ENCODE peak calls at places on chromosome 17, in eight cellular contexts. One of them, this sample, is unnamed.

GRCh38 chr17:35479271-35479670 is 30.7 kb upstream of the SLFN13 start:
- DNase-seq in mesendoderm: no peak
- DNase-seq in sigmoid colon: no peak
- DNase-seq in MM.1S: no peak
- DNase-seq in OCI-LY7: no peak
- DNase-seq in heart right ventricle: no peak
- DNase-seq in esophagus squamous epithelium: no peak
- DNase-seq in breast epithelium: no peak
- DNase-seq in this sample: no peak

GRCh38 chr17:46770818-46771600 is 47.5 kb downstream of the WNT3 start:
- DNase-seq in mesendoderm: peak; percentile 76
- DNase-seq in sigmoid colon: no peak
- DNase-seq in MM.1S: no peak
- DNase-seq in OCI-LY7: peak; percentile 31
- DNase-seq in heart right ventricle: no peak
- DNase-seq in esophagus squamous epithelium: no peak
- DNase-seq in breast epithelium: no peak
- DNase-seq in this sample: no peak

GRCh38 chr17:78010759-78011158 is 52.3 kb downstream of the TNRC6C start:
- DNase-seq in mesendoderm: no peak
- DNase-seq in sigmoid colon: no peak
- DNase-seq in MM.1S: no peak
- DNase-seq in OCI-LY7: no peak
- DNase-seq in heart right ventricle: no peak
- DNase-seq in esophagus squamous epithelium: no peak
- DNase-seq in breast epithelium: no peak
- DNase-seq in this sample: no peak

GRCh38 chr17:75059369-75060345 is 12.6 kb downstream of the KCTD2 start:
- DNase-seq in mesendoderm: peak; percentile 55
- DNase-seq in sigmoid colon: peak; percentile 82
- DNase-seq in MM.1S: no peak
- DNase-seq in OCI-LY7: peak; percentile 42
- DNase-seq in heart right ventricle: peak; percentile 55
- DNase-seq in esophagus squamous epithelium: no peak
- DNase-seq in breast epithelium: no peak
- DNase-seq in this sample: no peak

GRCh38 chr17:78640700-78641099 is 63.5 kb upstream of the DNAH17 start:
- DNase-seq in mesendoderm: no peak
- DNase-seq in sigmoid colon: no peak
- DNase-seq in MM.1S: no peak
- DNase-seq in OCI-LY7: no peak
- DNase-seq in heart right ventricle: no peak
- DNase-seq in esophagus squamous epithelium: no peak
- DNase-seq in breast epithelium: no peak
- DNase-seq in this sample: no peak

GRCh38 chr17:51351890-51352289 is 91.5 kb downstream of the UTP18 start:
- DNase-seq in mesendoderm: no peak
- DNase-seq in sigmoid colon: no peak
- DNase-seq in MM.1S: no peak
- DNase-seq in OCI-LY7: no peak
- DNase-seq in heart right ventricle: no peak
- DNase-seq in esophagus squamous epithelium: no peak
- DNase-seq in breast epithelium: no peak
- DNase-seq in this sample: no peak

GRCh38 chr17:73196500-73196899 is 3.6 kb downstream of the COG1 start:
- DNase-seq in mesendoderm: peak; percentile 71
- DNase-seq in sigmoid colon: peak; percentile 69
- DNase-seq in MM.1S: no peak
- DNase-seq in OCI-LY7: no peak
- DNase-seq in heart right ventricle: no peak
- DNase-seq in esophagus squamous epithelium: no peak
- DNase-seq in breast epithelium: no peak
- DNase-seq in this sample: no peak

GRCh38 chr17:8946476-8946875 is 19.0 kb downstream of the PIK3R5 start:
- DNase-seq in mesendoderm: no peak
- DNase-seq in sigmoid colon: no peak
- DNase-seq in MM.1S: no peak
- DNase-seq in OCI-LY7: no peak
- DNase-seq in heart right ventricle: no peak
- DNase-seq in esophagus squamous epithelium: no peak
- DNase-seq in breast epithelium: no peak
- DNase-seq in this sample: no peak

GRCh38 chr17:13931752-13932477 is 137.4 kb upstream of the COX10 start:
- DNase-seq in mesendoderm: peak; percentile 87
- DNase-seq in sigmoid colon: peak; percentile 88
- DNase-seq in MM.1S: no peak
- DNase-seq in OCI-LY7: peak; percentile 7
- DNase-seq in heart right ventricle: peak; percentile 67
- DNase-seq in esophagus squamous epithelium: peak; percentile 16
- DNase-seq in breast epithelium: peak; percentile 35
- DNase-seq in this sample: peak; percentile 43

GRCh38 chr17:53490447-53490968 is 332.2 kb upstream of the KIF2B start:
- DNase-seq in mesendoderm: no peak
- DNase-seq in sigmoid colon: no peak
- DNase-seq in MM.1S: no peak
- DNase-seq in OCI-LY7: no peak
- DNase-seq in heart right ventricle: no peak
- DNase-seq in esophagus squamous epithelium: no peak
- DNase-seq in breast epithelium: no peak
- DNase-seq in this sample: no peak

GRCh38 chr17:72119963-72120877 is 600 bp upstream of the SOX9 start:
- DNase-seq in mesendoderm: peak; percentile 82
- DNase-seq in sigmoid colon: peak; percentile 68
- DNase-seq in MM.1S: peak; percentile 37
- DNase-seq in OCI-LY7: no peak
- DNase-seq in heart right ventricle: peak; percentile 19
- DNase-seq in esophagus squamous epithelium: no peak
- DNase-seq in breast epithelium: peak; percentile 51
- DNase-seq in this sample: no peak

GRCh38 chr17:7323731-7324437 is 5.3 kb downstream of the NEURL4 start:
- DNase-seq in mesendoderm: peak; percentile 68
- DNase-seq in sigmoid colon: peak; percentile 71
- DNase-seq in MM.1S: no peak
- DNase-seq in OCI-LY7: peak; percentile 45
- DNase-seq in heart right ventricle: no peak
- DNase-seq in esophagus squamous epithelium: no peak
- DNase-seq in breast epithelium: no peak
- DNase-seq in this sample: no peak

GRCh38 chr17:73304971-73305786 is 6.6 kb downstream of the CDC42EP4 start:
- DNase-seq in mesendoderm: peak; percentile 87
- DNase-seq in sigmoid colon: peak; percentile 84
- DNase-seq in MM.1S: no peak
- DNase-seq in OCI-LY7: no peak
- DNase-seq in heart right ventricle: peak; percentile 86
- DNase-seq in esophagus squamous epithelium: no peak
- DNase-seq in breast epithelium: no peak
- DNase-seq in this sample: peak; percentile 92

GRCh38 chr17:59840329-59840907 is 52.3 kb downstream of the TUBD1 start:
- DNase-seq in mesendoderm: peak; percentile 49
- DNase-seq in sigmoid colon: no peak
- DNase-seq in MM.1S: no peak
- DNase-seq in OCI-LY7: no peak
- DNase-seq in heart right ventricle: no peak
- DNase-seq in esophagus squamous epithelium: no peak
- DNase-seq in breast epithelium: no peak
- DNase-seq in this sample: no peak

GRCh38 chr17:68459030-68459376 is 1.7 kb upstream of the WIPI1 start:
- DNase-seq in mesendoderm: no peak
- DNase-seq in sigmoid colon: no peak
- DNase-seq in MM.1S: peak; percentile 66
- DNase-seq in OCI-LY7: peak; percentile 47
- DNase-seq in heart right ventricle: no peak
- DNase-seq in esophagus squamous epithelium: no peak
- DNase-seq in breast epithelium: no peak
- DNase-seq in this sample: no peak

GRCh38 chr17:64319531-64319930 is 56.5 kb upstream of the TEX2 start:
- DNase-seq in mesendoderm: no peak
- DNase-seq in sigmoid colon: no peak
- DNase-seq in MM.1S: no peak
- DNase-seq in OCI-LY7: no peak
- DNase-seq in heart right ventricle: no peak
- DNase-seq in esophagus squamous epithelium: no peak
- DNase-seq in breast epithelium: no peak
- DNase-seq in this sample: no peak

GRCh38 chr17:40699880-40700279 is 3.7 kb downstream of the KRT24 start:
- DNase-seq in mesendoderm: no peak
- DNase-seq in sigmoid colon: no peak
- DNase-seq in MM.1S: no peak
- DNase-seq in OCI-LY7: no peak
- DNase-seq in heart right ventricle: no peak
- DNase-seq in esophagus squamous epithelium: no peak
- DNase-seq in breast epithelium: no peak
- DNase-seq in this sample: no peak

GRCh38 chr17:58328195-58329034 is at the start of gene TSPOAP1:
- DNase-seq in mesendoderm: peak; percentile 65
- DNase-seq in sigmoid colon: no peak
- DNase-seq in MM.1S: peak; percentile 79
- DNase-seq in OCI-LY7: peak; percentile 89
- DNase-seq in heart right ventricle: no peak
- DNase-seq in esophagus squamous epithelium: no peak
- DNase-seq in breast epithelium: no peak
- DNase-seq in this sample: no peak

GRCh38 chr17:54537656-54538055 is 363.0 kb upstream of the TOM1L1 start:
- DNase-seq in mesendoderm: no peak
- DNase-seq in sigmoid colon: no peak
- DNase-seq in MM.1S: no peak
- DNase-seq in OCI-LY7: no peak
- DNase-seq in heart right ventricle: no peak
- DNase-seq in esophagus squamous epithelium: no peak
- DNase-seq in breast epithelium: no peak
- DNase-seq in this sample: no peak

GRCh38 chr17:79622201-79622601 is 11.3 kb upstream of the RBFOX3 start:
- DNase-seq in mesendoderm: no peak
- DNase-seq in sigmoid colon: peak; percentile 63
- DNase-seq in MM.1S: no peak
- DNase-seq in OCI-LY7: no peak
- DNase-seq in heart right ventricle: peak; percentile 2
- DNase-seq in esophagus squamous epithelium: no peak
- DNase-seq in breast epithelium: no peak
- DNase-seq in this sample: peak; percentile 46

GRCh38 chr17:41009301-41009760 is 403 bp upstream of the KRTAP3-1 start:
- DNase-seq in mesendoderm: peak; percentile 67
- DNase-seq in sigmoid colon: no peak
- DNase-seq in MM.1S: no peak
- DNase-seq in OCI-LY7: no peak
- DNase-seq in heart right ventricle: no peak
- DNase-seq in esophagus squamous epithelium: no peak
- DNase-seq in breast epithelium: no peak
- DNase-seq in this sample: no peak

GRCh38 chr17:75524971-75525805 is at the start of gene LLGL2:
- DNase-seq in mesendoderm: peak; percentile 94
- DNase-seq in sigmoid colon: peak; percentile 81
- DNase-seq in MM.1S: peak; percentile 93
- DNase-seq in OCI-LY7: peak; percentile 94
- DNase-seq in heart right ventricle: no peak
- DNase-seq in esophagus squamous epithelium: peak; percentile 37
- DNase-seq in breast epithelium: peak; percentile 80
- DNase-seq in this sample: no peak

DNA sequence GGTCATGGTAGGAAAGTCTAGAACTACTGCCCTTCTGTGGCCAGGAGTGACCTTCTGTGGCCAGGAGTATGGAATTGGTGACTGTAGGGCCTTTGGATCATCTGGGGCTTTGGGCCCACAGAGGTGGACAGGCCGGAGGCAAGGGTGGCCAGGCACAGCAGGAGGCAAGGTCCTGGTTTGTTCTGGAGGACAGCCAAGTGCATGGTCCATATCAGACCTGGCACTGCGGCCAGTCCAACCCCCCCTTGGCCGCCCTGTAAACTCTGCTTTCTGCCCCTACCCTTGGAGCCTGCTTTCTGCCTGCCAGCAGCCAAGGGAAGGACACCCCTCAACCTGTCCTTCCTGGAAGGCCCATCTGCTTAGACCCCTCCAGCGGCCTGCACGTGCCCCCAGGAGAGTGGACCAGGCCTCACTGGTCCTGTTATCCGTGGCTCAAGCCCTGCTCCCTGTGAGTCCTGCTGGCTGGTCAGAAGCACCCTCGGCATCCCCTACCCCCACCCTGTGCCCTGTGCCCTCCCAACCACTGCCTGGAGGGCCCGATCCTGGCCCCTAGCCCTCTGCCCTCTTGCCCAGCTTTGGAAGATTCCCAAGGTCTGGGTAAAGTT is 2.3 kb upstream of the DCXR start:
- DNase-seq in mesendoderm: no peak
- DNase-seq in sigmoid colon: no peak
- DNase-seq in MM.1S: no peak
- DNase-seq in OCI-LY7: no peak
- DNase-seq in heart right ventricle: no peak
- DNase-seq in esophagus squamous epithelium: no peak
- DNase-seq in breast epithelium: no peak
- DNase-seq in this sample: no peak
- H3K4me1 ChIP-seq in mesendoderm: no peaks in the 10 kb centered on the region
- H3K4me1 ChIP-seq in sigmoid colon: peaks cover 3% of the 10 kb centered on the region
- H3K4me1 ChIP-seq in MM.1S: peaks cover 8% of the 10 kb centered on the region
- H3K4me1 ChIP-seq in OCI-LY7: peaks cover 19% of the 10 kb centered on the region
- H3K4me1 ChIP-seq in heart right ventricle: peaks cover 22% of the 10 kb centered on the region
- H3K4me1 ChIP-seq in esophagus squamous epithelium: peaks cover 16% of the 10 kb centered on the region
- H3K4me1 ChIP-seq in breast epithelium: peaks cover 8% of the 10 kb centered on the region
- H3K4me1 ChIP-seq in this sample: peaks cover 12% of the 10 kb centered on the region

GRCh38 chr17:82970067-82970466 is 109.3 kb upstream of the METRNL start:
- DNase-seq in mesendoderm: no peak
- DNase-seq in sigmoid colon: no peak
- DNase-seq in MM.1S: no peak
- DNase-seq in OCI-LY7: peak; percentile 94
- DNase-seq in heart right ventricle: no peak
- DNase-seq in esophagus squamous epithelium: no peak
- DNase-seq in breast epithelium: no peak
- DNase-seq in this sample: no peak
- H3K4me3 ChIP-seq in mesendoderm: no peak overlapping the region
- H3K4me3 ChIP-seq in sigmoid colon: no peak overlapping the region
- H3K4me3 ChIP-seq in MM.1S: no peak overlapping the region
- H3K4me3 ChIP-seq in OCI-LY7: peak overlapping the region; percentile 23
- H3K4me3 ChIP-seq in heart right ventricle: no peak overlapping the region
- H3K4me3 ChIP-seq in esophagus squamous epithelium: no peak overlapping the region
- H3K4me3 ChIP-seq in breast epithelium: no peak overlapping the region
- H3K4me3 ChIP-seq in this sample: no peak overlapping the region

DNA sequence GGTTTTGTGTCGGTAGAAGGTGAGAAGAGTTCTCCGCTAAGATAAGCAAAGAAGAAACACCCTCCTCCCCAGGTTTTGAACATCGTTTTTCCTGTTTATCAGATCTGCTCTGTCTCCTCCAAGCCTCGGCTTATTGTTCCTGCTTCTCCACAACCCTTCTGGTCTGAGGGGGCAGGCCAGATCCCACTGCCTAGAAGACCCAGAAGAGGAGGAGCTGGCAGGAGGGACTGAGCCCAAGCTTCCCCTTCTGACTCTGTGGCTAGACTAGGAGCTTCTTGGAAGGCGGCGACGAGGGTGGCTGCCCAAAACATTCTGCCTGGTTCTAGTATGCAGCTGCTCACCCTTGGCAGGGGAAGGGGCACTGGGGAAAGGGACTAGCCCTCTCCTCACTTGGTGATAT is 5.1 kb upstream of the HOXB5 start:
- DNase-seq in mesendoderm: no peak
- DNase-seq in sigmoid colon: no peak
- DNase-seq in MM.1S: no peak
- DNase-seq in OCI-LY7: no peak
- DNase-seq in heart right ventricle: no peak
- DNase-seq in esophagus squamous epithelium: no peak
- DNase-seq in breast epithelium: no peak
- DNase-seq in this sample: no peak
- H3K4me1 ChIP-seq in mesendoderm: peaks cover 11% of the 10 kb centered on the region
- H3K4me1 ChIP-seq in sigmoid colon: no peaks in the 10 kb centered on the region
- H3K4me1 ChIP-seq in MM.1S: no peaks in the 10 kb centered on the region
- H3K4me1 ChIP-seq in OCI-LY7: peaks cover 6% of the 10 kb centered on the region
- H3K4me1 ChIP-seq in heart right ventricle: peaks cover 36% of the 10 kb centered on the region
- H3K4me1 ChIP-seq in esophagus squamous epithelium: peaks cover 24% of the 10 kb centered on the region
- H3K4me1 ChIP-seq in breast epithelium: peaks cover 10% of the 10 kb centered on the region
- H3K4me1 ChIP-seq in this sample: peaks cover 4% of the 10 kb centered on the region

GRCh38 chr17:42399948-42400843 is 12.0 kb upstream of the STAT3 start:
- DNase-seq in mesendoderm: peak; percentile 55
- DNase-seq in sigmoid colon: no peak
- DNase-seq in MM.1S: no peak
- DNase-seq in OCI-LY7: no peak
- DNase-seq in heart right ventricle: no peak
- DNase-seq in esophagus squamous epithelium: no peak
- DNase-seq in breast epithelium: no peak
- DNase-seq in this sample: no peak
- H3K4me3 ChIP-seq in mesendoderm: no peak overlapping the region
- H3K4me3 ChIP-seq in sigmoid colon: no peak overlapping the region
- H3K4me3 ChIP-seq in MM.1S: no peak overlapping the region
- H3K4me3 ChIP-seq in OCI-LY7: no peak overlapping the region
- H3K4me3 ChIP-seq in heart right ventricle: no peak overlapping the region
- H3K4me3 ChIP-seq in esophagus squamous epithelium: no peak overlapping the region
- H3K4me3 ChIP-seq in breast epithelium: no peak overlapping the region
- H3K4me3 ChIP-seq in this sample: no peak overlapping the region